ENCODE peak calls at places on chromosomes 1 and 21, in seven cellular contexts. A is breast epithelium, O is HL-60, Z is Panc1, C is stomach, X is sigmoid colon, N is spleen. W is an unnamed sample.

GRCh38 chr1:48026275-48026674 is 29.1 kb upstream of the TRABD2B start:
- DNase-seq in N (no peak), C (no peak), A (no peak), O (peak; percentile 26), X (no peak), Z (no peak), W (no peak)

GRCh38 chr1:46767649-46768282 is 31.1 kb upstream of the CYP4B1 start:
- DNase-seq in N (no peak), C (peak; percentile 36), Z (no peak), O (no peak), A (no peak), X (no peak), W (no peak)

GRCh38 chr1:29639156-29639736 is 402.9 kb downstream of the PTPRU start:
- DNase-seq in Z (no peak), A (no peak), C (no peak), N (no peak), X (no peak), O (no peak), W (no peak)

GRCh38 chr1:8541961-8542521 is 224.1 kb downstream of the SLC45A1 start:
- DNase-seq in O (no peak), C (no peak), X (no peak), Z (no peak), A (no peak), N (no peak), W (no peak)

GRCh38 chr21:37005548-37006242 is 807 bp upstream of the RIPPLY3 start:
- DNase-seq in C (no peak), O (no peak), N (no peak), A (no peak), X (no peak), Z (no peak), W (no peak)

GRCh38 chr21:34935868-34936267 is 113.2 kb downstream of the RUNX1 start:
- DNase-seq in O (no peak), Z (no peak), A (no peak), C (no peak), N (no peak), X (no peak), W (no peak)

GRCh38 chr1:203475012-203475981 is at the start of gene PRELP:
- DNase-seq in O (no peak), N (peak; percentile 10), X (peak; percentile 94), A (no peak), C (peak; percentile 37), Z (no peak), W (peak; percentile 54)

GRCh38 chr1:62841587-62842169 is 57.7 kb downstream of the ATG4C start:
- DNase-seq in A (no peak), Z (peak; percentile 50), N (no peak), X (no peak), C (no peak), O (peak; percentile 18), W (no peak)

GRCh38 chr1:71490432-71490831 is 409.6 kb upstream of the ZRANB2 start:
- DNase-seq in N (no peak), O (no peak), C (no peak), Z (no peak), X (no peak), A (no peak), W (no peak)

GRCh38 chr1:41009466-41009865 is 12.1 kb downstream of the SLFNL1 start:
- DNase-seq in Z (no peak), N (no peak), C (no peak), A (no peak), X (no peak), O (no peak), W (no peak)

GRCh38 chr1:167697667-167698141 is 24.1 kb upstream of the MPZL1 start:
- DNase-seq in N (no peak), O (no peak), X (no peak), Z (no peak), C (peak; percentile 90), A (peak; percentile 55), W (no peak)

GRCh38 chr21:39216290-39216689 is 33.0 kb upstream of the PSMG1 start:
- DNase-seq in A (no peak), Z (no peak), X (no peak), N (no peak), O (no peak), C (no peak), W (no peak)

GRCh38 chr1:30645807-30646206 is 77.6 kb downstream of the MATN1 start:
- DNase-seq in O (no peak), Z (peak; percentile 7), A (no peak), N (no peak), C (no peak), X (no peak), W (no peak)

GRCh38 chr1:156584813-156585212 is 5.3 kb downstream of the TTC24 start:
- DNase-seq in A (no peak), X (no peak), N (no peak), C (no peak), O (no peak), Z (no peak), W (no peak)

GRCh38 chr1:184888505-184888904 is 85.8 kb downstream of the NIBAN1 start:
- DNase-seq in O (no peak), Z (no peak), C (no peak), A (no peak), X (no peak), N (no peak), W (no peak)

DNA sequence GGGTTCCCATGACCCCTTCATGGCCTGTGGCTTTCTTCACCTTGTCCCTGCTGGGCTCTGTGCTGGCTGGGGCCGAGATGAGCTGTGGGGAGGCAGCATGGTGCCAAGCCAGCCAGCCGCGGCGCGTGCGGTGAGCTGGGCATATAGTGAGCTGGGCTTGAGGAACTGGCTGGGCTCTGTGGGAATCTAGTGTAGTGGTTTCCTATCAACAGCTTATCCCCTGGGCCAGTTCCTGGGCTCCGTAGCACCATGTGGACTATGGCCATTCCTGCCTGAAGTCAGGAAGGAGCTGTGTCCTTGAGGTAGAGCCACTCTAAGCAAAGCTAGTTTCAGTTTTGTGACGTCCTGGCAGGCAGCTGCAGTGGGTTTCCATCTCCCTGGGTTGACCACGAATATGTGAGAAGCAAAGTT is 1.8 kb downstream of the NCMAP start:
- DNase-seq in O (no peak), N (peak; percentile 55), X (no peak), A (peak; percentile 19), C (peak; percentile 49), Z (no peak), W (peak; percentile 44)
- H3K27ac ChIP-seq in O (no peak overlapping the region), N (no peak overlapping the region), X (no peak overlapping the region), A (peak overlapping the region; percentile 45), C (peak overlapping the region; percentile 23), Z (no peak overlapping the region), W (peak overlapping the region; percentile 11)

GRCh38 chr1:65255088-65256050 is 54.0 kb upstream of the DNAJC6 start:
- DNase-seq in A (no peak), O (no peak), Z (no peak), N (no peak), C (no peak), X (no peak), W (no peak)

GRCh38 chr1:65253800-65254319 is 55.5 kb upstream of the DNAJC6 start:
- DNase-seq in N (no peak), X (no peak), O (no peak), Z (no peak), C (no peak), A (no peak), W (no peak)

GRCh38 chr1:65256860-65257719 is 52.3 kb upstream of the DNAJC6 start:
- DNase-seq in O (no peak), C (no peak), X (no peak), Z (no peak), A (no peak), N (no peak), W (no peak)

GRCh38 chr1:65250826-65251225 is 58.5 kb upstream of the DNAJC6 start:
- DNase-seq in N (no peak), X (no peak), Z (no peak), C (no peak), O (no peak), A (no peak), W (no peak)

DNA sequence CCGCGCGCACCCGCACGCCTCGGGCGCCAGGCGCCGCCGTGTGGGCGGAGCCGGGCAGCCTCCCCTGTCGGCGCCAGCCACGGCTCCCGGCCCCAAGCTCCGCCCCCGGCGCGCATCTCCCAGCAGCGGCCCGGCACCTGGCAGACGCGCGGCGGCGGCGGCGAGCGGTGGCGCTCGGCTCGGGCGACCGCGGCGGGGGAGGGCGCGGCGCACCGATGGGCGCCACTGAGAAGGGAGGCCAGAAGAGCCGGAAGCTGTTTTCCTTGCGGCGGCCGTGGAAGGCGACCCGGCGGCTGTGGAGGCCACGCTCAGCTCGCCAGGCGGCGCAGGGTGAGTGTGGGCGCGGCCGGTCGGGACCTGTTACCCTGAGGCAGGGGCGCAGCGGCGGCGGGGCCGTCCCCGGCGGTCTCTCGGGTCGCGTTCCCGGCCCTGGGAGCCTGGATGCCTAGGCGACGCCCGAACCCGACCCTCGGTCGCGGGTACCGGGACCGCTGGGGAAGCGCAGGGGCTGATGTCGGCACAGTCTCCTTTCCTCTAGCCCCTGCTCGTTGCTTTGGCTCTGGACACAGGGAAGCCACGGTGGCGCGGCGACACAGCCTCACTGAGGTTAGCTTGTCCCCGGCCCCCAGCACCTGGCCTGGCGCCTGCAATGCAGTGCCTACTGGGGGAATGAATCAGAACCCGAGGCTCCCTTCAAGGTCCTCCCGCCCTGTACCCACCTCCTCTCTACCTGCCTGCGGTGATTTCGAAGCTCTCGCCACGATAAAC is 54.8 kb upstream of the DNAJC6 start:
- DNase-seq in X (peak; percentile 83), Z (no peak), N (peak; percentile 95), O (peak; percentile 44), A (peak; percentile 68), C (peak; percentile 88), W (peak; percentile 87)
- TF ChIP-seq POLR2AphosphoS5 in X (no peak), Z (no peak), N (peak; percentile 50), O (no peak), A (no peak), C (peak; percentile 13), W (no peak)

DNA sequence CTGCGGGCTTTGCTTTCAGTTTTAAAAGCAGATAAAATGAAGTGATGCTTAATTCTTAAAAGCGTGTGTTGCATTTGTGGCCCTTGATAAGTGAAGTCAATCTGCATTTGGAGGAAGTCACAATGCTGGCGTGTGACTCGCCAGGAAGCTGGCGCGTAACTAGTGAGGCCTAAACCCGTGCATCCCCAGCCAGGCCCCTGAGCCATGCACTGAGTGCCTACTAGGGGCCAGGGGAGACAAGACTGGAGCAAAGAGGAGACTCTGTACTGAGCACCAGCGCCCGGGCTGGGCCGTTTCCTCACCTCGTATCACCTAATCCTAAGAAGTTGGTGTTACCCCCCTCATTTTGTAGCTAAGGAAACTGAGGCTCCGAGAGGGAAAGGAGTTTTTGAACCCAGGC is 4.6 kb upstream of the DDOST start:
- DNase-seq in A (no peak), X (no peak), N (no peak), Z (no peak), O (no peak), C (no peak), W (no peak)
- TF ChIP-seq CTCF in A (no peak), X (no peak), N (no peak), Z (no peak), O (no peak), C (no peak), W (no peak)

GRCh38 chr1:106249810-106250209 is 806.7 kb upstream of the PRMT6 start:
- DNase-seq in C (no peak), A (no peak), X (no peak), O (no peak), N (no peak), Z (no peak), W (no peak)

GRCh38 chr1:106249365-106249764 is 807.1 kb upstream of the PRMT6 start:
- DNase-seq in Z (no peak), A (no peak), C (no peak), X (no peak), O (no peak), N (no peak), W (no peak)

DNA sequence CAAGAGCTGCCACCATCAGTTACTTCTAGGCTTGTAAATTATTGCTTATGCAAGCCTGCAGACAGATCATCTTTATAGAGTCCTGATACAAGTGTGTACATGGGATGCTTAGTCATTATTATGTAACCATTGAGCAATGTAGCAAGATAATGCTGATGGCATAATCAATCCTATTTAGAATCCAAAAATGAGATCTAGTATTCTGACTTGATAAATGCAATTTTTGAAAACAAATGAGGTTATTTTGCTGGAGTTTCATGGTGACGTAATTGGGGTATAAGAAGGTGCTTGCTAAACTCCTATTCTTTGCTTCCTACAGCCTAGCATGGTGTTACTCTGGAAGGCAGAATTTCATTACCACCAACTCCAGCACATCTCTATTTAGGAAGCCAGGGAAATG is 801.7 kb upstream of the PRMT6 start:
- DNase-seq in X (no peak), Z (no peak), N (no peak), A (no peak), O (no peak), C (no peak), W (no peak)
- H3K27ac ChIP-seq in X (no peak overlapping the region), Z (no peak overlapping the region), N (no peak overlapping the region), A (no peak overlapping the region), O (no peak overlapping the region), C (no peak overlapping the region), W (no peak overlapping the region)

W was measured in transverse colon.